ENCODE peak calls at places on chromosomes 6 and 20, in four cellular contexts. J is glutamatergic neuron; I is activated naive CD4-positive, alpha-beta T cell; U is upper lobe of right lung. E is an unnamed sample.

GRCh38 chr6:17361013-17361412 is 32.4 kb upstream of the CAP2 start:
- DNase-seq in J (no peak), I (no peak), U (no peak), E (no peak)

GRCh38 chr20:49964964-49965780 is 17.6 kb upstream of the SNAI1 start:
- DNase-seq in J (peak), I (no peak), U (no peak), E (no peak)

GRCh38 chr6:20791932-20792331 is 257.7 kb downstream of the CDKAL1 start:
- DNase-seq in J (no peak), I (no peak), U (no peak), E (no peak)

GRCh38 chr6:140437619-140438345 is 1063.3 kb upstream of the CITED2 start:
- DNase-seq in J (no peak), I (no peak), U (no peak), E (no peak)

GRCh38 chr6:32852844-32853540 is 512 bp downstream of the TAP1 start:
- DNase-seq in J (peak), I (peak), U (peak), E (no peak)

GRCh38 chr6:162313922-162314660 is 413.5 kb downstream of the PRKN start:
- DNase-seq in J (no peak), I (no peak), U (no peak), E (no peak)

GRCh38 chr6:44078795-44079671 is 48.2 kb downstream of the MRPL14 start:
- DNase-seq in J (peak), I (no peak), U (no peak), E (no peak)

GRCh38 chr6:100130630-100131029 is 136.6 kb upstream of the MCHR2 start:
- DNase-seq in J (no peak), I (no peak), U (no peak), E (no peak)

GRCh38 chr6:32984639-32985389 is 16.4 kb downstream of the BRD2 start:
- DNase-seq in J (peak), I (peak), U (peak), E (peak)

GRCh38 chr6:43992126-43992663 is 135.1 kb downstream of the MRPL14 start:
- DNase-seq in J (no peak), I (no peak), U (peak), E (no peak)

GRCh38 chr20:17609978-17610377 is 40.1 kb downstream of the DSTN start:
- DNase-seq in J (no peak), I (no peak), U (no peak), E (no peak)

GRCh38 chr6:35751594-35751993 is 14.8 kb downstream of the ARMC12 start:
- DNase-seq in J (no peak), I (no peak), U (no peak), E (no peak)

GRCh38 chr20:15673206-15673605 is 900.0 kb downstream of the KIF16B start:
- DNase-seq in J (no peak), I (no peak), U (no peak), E (no peak)

GRCh38 chr20:59598625-59599310 is 5.6 kb upstream of the PHACTR3 start:
- DNase-seq in J (peak), I (no peak), U (no peak), E (no peak)

GRCh38 chr6:31829633-31830492 is 2.3 kb downstream of the HSPA1B start:
- DNase-seq in J (no peak), I (no peak), U (no peak), E (no peak)

GRCh38 chr6:129929433-129929832 is 68.3 kb upstream of the TMEM244 start:
- DNase-seq in J (no peak), I (no peak), U (no peak), E (no peak)

GRCh38 chr6:19999319-20000191 is 162.4 kb downstream of the ID4 start:
- DNase-seq in J (no peak), I (no peak), U (no peak), E (no peak)

E was measured in NCI-H1048.